ENCODE peak calls at places on chromosomes 7 and 10, in five cellular contexts. J is Peyer's patch, M is sigmoid colon, D is breast epithelium, U is spleen. P is an unnamed sample.

GRCh38 chr10:124211921-124212320 is 118.5 kb upstream of the CHST15 start:
- DNase-seq in J (no peak), M (no peak), D (no peak), U (no peak), P (no peak)

GRCh38 chr10:5889624-5890518 is at the start of the genes ANKRD16 and FBH1:
- DNase-seq in J (peak), M (peak), D (peak), U (peak), P (peak)

GRCh38 chr7:44638611-44639557 is 32.5 kb downstream of the OGDH start:
- DNase-seq in J (peak), M (peak), D (peak), U (peak), P (peak)

GRCh38 chr10:18607503-18607902 is 43.9 kb downstream of the NSUN6 start:
- DNase-seq in J (peak), M (peak), D (no peak), U (no peak), P (peak)

GRCh38 chr10:44306762-44307161 is 78.1 kb downstream of the CXCL12 start:
- DNase-seq in J (no peak), M (no peak), D (no peak), U (no peak), P (no peak)

GRCh38 chr7:90625051-90625450 is 28.9 kb downstream of the CDK14 start:
- DNase-seq in J (no peak), M (no peak), D (no peak), U (no peak), P (no peak)

GRCh38 chr10:33453081-33453850 is 118.8 kb upstream of the NRP1 start:
- DNase-seq in J (no peak), M (no peak), D (no peak), U (no peak), P (no peak)

GRCh38 chr10:22702348-22702747 is 12.0 kb downstream of the PIP4K2A start:
- DNase-seq in J (no peak), M (peak), D (no peak), U (no peak), P (peak)

GRCh38 chr10:131810036-131810804 is 90.6 kb upstream of the PPP2R2D start:
- DNase-seq in J (no peak), M (peak), D (no peak), U (no peak), P (no peak)

GRCh38 chr7:38744746-38745145 is 113.6 kb upstream of the AMPH start:
- DNase-seq in J (no peak), M (no peak), D (no peak), U (no peak), P (no peak)

GRCh38 chr7:11613292-11613930 is 218.6 kb downstream of the THSD7A start:
- DNase-seq in J (no peak), M (no peak), D (no peak), U (no peak), P (no peak)

GRCh38 chr10:43863859-43864591 is 215.3 kb upstream of the ZNF32 start:
- DNase-seq in J (peak), M (no peak), D (peak), U (no peak), P (no peak)

GRCh38 chr7:11591943-11592342 is 240.1 kb downstream of the THSD7A start:
- DNase-seq in J (no peak), M (no peak), D (no peak), U (no peak), P (no peak)

GRCh38 chr7:129146237-129146979 is 1.9 kb downstream of the TSPAN33 start:
- DNase-seq in J (peak), M (no peak), D (no peak), U (no peak), P (no peak)

GRCh38 chr7:102860351-102860811 is 52.4 kb upstream of the LRRC17 start:
- DNase-seq in J (no peak), M (no peak), D (no peak), U (no peak), P (no peak)

GRCh38 chr7:40077849-40078248 is 56.6 kb downstream of the MPLKIP start:
- DNase-seq in J (no peak), M (no peak), D (no peak), U (no peak), P (no peak)

GRCh38 chr10:91287276-91287675 is 66.8 kb downstream of the PCGF5 start:
- DNase-seq in J (no peak), M (no peak), D (no peak), U (no peak), P (no peak)

GRCh38 chr7:125563964-125564529 is 634.4 kb upstream of the POT1 start:
- DNase-seq in J (no peak), M (no peak), D (no peak), U (peak), P (no peak)

GRCh38 chr7:40836218-40836617 is 701.4 kb downstream of the SUGCT start:
- DNase-seq in J (no peak), M (no peak), D (no peak), U (no peak), P (no peak)

GRCh38 chr7:5689118-5689517 is 92.3 kb downstream of the RNF216 start:
- DNase-seq in J (no peak), M (no peak), D (no peak), U (no peak), P (no peak)

GRCh38 chr7:107563072-107563760 is 504 bp downstream of the COG5 start:
- DNase-seq in J (no peak), M (no peak), D (no peak), U (no peak), P (peak)

GRCh38 chr7:111802194-111802785 is 240.0 kb upstream of the IMMP2L start:
- DNase-seq in J (no peak), M (no peak), D (no peak), U (no peak), P (no peak)

GRCh38 chr7:22885824-22886255 is 63.2 kb upstream of the TOMM7 start:
- DNase-seq in J (no peak), M (no peak), D (no peak), U (no peak), P (no peak)

GRCh38 chr7:26375604-26376207 is 84.0 kb downstream of the SNX10 start:
- DNase-seq in J (no peak), M (no peak), D (no peak), U (no peak), P (no peak)

GRCh38 chr10:6239213-6239991 is 36.7 kb downstream of the PFKFB3 start:
- DNase-seq in J (peak), M (peak), D (peak), U (no peak), P (peak)

GRCh38 chr10:70926215-70927000 is 38.0 kb upstream of the PCBD1 start:
- DNase-seq in J (no peak), M (no peak), D (no peak), U (no peak), P (no peak)

GRCh38 chr10:77940627-77941026 is 14.1 kb upstream of the DLG5 start:
- DNase-seq in J (no peak), M (no peak), D (no peak), U (no peak), P (no peak)

GRCh38 chr10:101773923-101774588 is 1.9 kb downstream of the FGF8 start:
- DNase-seq in J (no peak), M (peak), D (no peak), U (no peak), P (no peak)

GRCh38 chr7:71198887-71199286 is 66.9 kb downstream of the GALNT17 start:
- DNase-seq in J (peak), M (no peak), D (peak), U (no peak), P (no peak)

GRCh38 chr10:11154809-11155208 is 137.1 kb downstream of the CELF2 start:
- DNase-seq in J (no peak), M (no peak), D (no peak), U (no peak), P (no peak)

GRCh38 chr10:36446873-36447272 is 678.5 kb upstream of the ANKRD30A start:
- DNase-seq in J (no peak), M (peak), D (no peak), U (no peak), P (no peak)

GRCh38 chr7:26593405-26593804 is 271.0 kb downstream of the SKAP2 start:
- DNase-seq in J (no peak), M (no peak), D (no peak), U (no peak), P (no peak)

GRCh38 chr10:132862485-132863420 is 76.8 kb upstream of the NKX6-2 start:
- DNase-seq in J (peak), M (peak), D (no peak), U (peak), P (no peak)

GRCh38 chr7:28315565-28316420 is 96.5 kb upstream of the CREB5 start:
- DNase-seq in J (no peak), M (peak), D (peak), U (no peak), P (no peak)

GRCh38 chr10:133334495-133335237 is 2.0 kb downstream of the CALY start:
- DNase-seq in J (no peak), M (no peak), D (no peak), U (peak), P (no peak)

GRCh38 chr10:71326464-71326881 is 7.4 kb downstream of the SLC29A3 start:
- DNase-seq in J (peak), M (no peak), D (no peak), U (no peak), P (no peak)

DNA sequence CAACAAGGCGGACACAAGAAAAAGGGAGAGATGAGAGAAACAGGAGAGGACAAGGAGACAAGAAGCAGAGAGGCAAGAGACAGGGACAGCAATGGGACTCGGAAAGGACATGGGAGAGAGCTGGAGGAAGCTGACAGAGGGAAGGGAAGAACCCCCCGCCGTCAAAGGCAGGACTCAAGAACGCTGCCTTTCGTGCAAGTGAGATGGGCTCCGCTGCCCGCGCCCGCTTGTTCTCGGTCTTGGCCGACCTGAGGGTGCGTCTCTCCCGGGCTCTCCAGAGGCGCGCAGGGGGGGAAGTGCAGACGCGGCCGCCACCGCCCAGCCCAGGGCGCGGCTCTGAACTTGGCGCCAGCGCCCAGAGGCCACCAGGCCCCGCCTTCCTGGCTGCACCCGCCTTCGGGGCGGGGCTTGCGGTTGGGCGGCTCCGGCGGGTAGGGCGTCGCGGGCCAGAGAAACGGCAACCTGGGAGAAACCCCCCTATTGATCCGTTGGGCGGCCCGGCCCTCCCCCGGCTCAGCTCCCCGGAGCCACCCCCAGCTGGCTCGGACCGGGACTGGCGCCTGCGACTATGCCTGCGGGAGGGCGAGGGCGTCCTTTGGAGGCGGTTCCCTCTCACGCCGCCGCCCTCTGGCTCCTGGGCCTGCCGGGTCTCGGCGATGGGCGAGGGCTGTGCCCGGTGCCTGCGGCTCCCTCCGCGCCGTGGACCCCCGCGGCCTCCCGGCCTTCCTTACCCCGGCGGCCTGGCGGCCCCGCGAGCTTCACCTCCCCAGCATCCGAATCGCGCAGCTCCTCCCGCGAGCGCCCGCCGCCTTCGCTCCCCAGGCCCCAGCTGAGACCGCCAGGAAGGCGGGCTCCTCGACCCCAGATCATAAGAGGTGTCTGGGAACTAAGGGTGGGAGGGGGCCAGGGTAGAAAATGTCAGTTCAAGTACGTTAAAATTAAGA is 2.2 kb upstream of the ANTXRL start:
- DNase-seq in J (peak), M (peak), D (peak), U (peak), P (peak)
- TF ChIP-seq POLR2A in J (peak), M (no peak), D (peak), U (no peak), P (peak)

GRCh38 chr7:73555411-73555982 is 2.0 kb downstream of the BCL7B start:
- DNase-seq in J (no peak), M (no peak), D (no peak), U (no peak), P (no peak)

GRCh38 chr7:73557108-73557396 is 438 bp downstream of the BCL7B start:
- DNase-seq in J (peak), M (peak), D (peak), U (peak), P (peak)

GRCh38 chr7:73556208-73557107 is 1.0 kb downstream of the BCL7B start:
- DNase-seq in J (no peak), M (no peak), D (no peak), U (no peak), P (no peak)

GRCh38 chr7:73560035-73560835 is 2.7 kb upstream of the BCL7B start:
- DNase-seq in J (no peak), M (no peak), D (no peak), U (no peak), P (peak)

GRCh38 chr7:73557397-73558257 is at the start of gene BCL7B:
- DNase-seq in J (peak), M (peak), D (peak), U (peak), P (peak)
- TF ChIP-seq POLR2A in J (peak), M (no peak), D (no peak), U (peak), P (peak)

GRCh38 chr10:104300736-104301292 is 31.8 kb downstream of the GSTO2 start:
- DNase-seq in J (peak), M (peak), D (peak), U (no peak), P (no peak)
- TF ChIP-seq POLR2A in J (no peak), M (no peak), D (no peak), U (no peak), P (no peak)

GRCh38 chr10:110007701-110008517 is at the start of gene ADD3:
- DNase-seq in J (peak), M (peak), D (peak), U (peak), P (peak)
- TF ChIP-seq POLR2A in J (peak), M (no peak), D (no peak), U (no peak), P (peak)

GRCh38 chr7:18495412-18496335 is at the start of gene HDAC9:
- DNase-seq in J (peak), M (no peak), D (no peak), U (peak), P (peak)
- TF ChIP-seq POLR2A in J (no peak), M (no peak), D (no peak), U (no peak), P (no peak)

GRCh38 chr7:55517191-55517633 is 55.1 kb downstream of the VOPP1 start:
- DNase-seq in J (peak), M (no peak), D (no peak), U (no peak), P (no peak)
- TF ChIP-seq POLR2A in J (no peak), M (no peak), D (no peak), U (no peak), P (no peak)

DNA sequence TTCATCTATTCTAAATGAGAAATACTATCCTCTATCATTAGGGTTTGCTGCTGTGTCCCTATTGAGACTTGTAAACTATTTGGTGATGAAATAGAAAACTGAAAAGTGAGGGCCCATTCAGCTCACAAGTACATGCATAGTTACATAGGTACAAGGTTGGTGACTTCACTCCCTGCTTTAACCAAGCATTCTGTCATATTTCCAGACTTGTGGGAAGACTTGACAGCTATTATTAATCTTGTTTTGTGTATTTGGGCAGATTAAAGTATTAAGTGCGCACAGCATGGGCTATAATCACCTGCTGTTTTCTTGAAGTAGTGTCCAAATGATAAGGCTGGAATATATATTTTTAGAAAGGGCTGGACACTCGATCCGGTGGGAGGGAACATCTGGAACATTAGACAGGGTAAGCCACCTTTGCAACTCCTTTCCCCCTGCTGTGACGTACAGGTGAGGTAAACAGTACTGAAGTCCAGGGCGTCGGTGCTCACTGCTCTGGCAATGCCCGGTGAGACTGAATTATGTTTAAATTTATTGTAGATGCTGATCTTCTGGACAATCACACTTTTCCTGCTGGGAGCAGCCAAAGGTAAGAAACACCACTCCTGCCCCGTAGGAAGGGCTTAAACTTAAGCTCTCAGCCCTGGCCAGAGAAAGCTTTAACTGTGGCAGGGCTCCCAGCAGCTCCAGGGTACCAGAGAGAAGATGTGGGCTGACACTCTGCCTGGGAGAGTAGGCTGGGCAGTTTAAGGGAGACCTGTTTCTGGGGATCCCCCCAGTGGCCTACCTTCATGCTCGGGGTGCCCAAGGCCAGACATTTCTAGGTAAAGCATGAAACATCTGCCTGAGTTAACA is at the start of gene PNLIPRP1:
- DNase-seq in J (no peak), M (no peak), D (no peak), U (no peak), P (no peak)
- TF ChIP-seq POLR2A in J (no peak), M (no peak), D (no peak), U (no peak), P (no peak)

DNA sequence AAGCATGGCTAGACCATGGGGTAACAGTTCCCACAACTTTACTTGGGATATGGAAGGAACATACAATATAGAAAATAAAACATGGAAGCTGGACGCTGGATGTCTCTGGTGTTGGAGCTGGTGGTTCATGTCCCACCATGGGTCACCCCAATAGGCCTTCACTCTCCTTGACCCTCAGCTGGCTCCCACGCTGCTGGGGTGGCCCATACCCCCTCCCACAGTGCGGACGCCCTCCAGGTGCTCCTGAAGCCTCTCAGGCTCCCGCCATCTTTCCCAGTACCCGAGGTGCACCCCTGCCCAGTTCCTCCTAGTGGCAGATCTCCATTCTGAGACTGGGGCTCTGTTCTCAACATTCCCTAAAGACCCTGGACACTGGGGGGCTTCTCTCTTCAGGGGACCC is 5.8 kb upstream of the CPA1 start:
- DNase-seq in J (peak), M (no peak), D (no peak), U (peak), P (no peak)
- TF ChIP-seq POLR2A in J (no peak), M (no peak), D (no peak), U (no peak), P (no peak)

P was measured in erythroblast.